ENCODE peak calls at places on chromosomes 13 and 19, in four cellular contexts. V is adipocyte, M is WTC11, Q is Daoy. E is an unnamed sample.
A peak's percentile ranks its signal among the peaks of the same experiment; 100 is the strongest.

GRCh38 chr19:45076029-45076850 is at the start of gene ZNF296:
- DNase-seq in V (peak; percentile 68), M (peak; percentile 91), Q (peak; percentile 73), E (peak; percentile 98)

GRCh38 chr13:95870421-95870820 is 182.8 kb downstream of the UGGT2 start:
- DNase-seq in Q (no peak), V (no peak), M (no peak), E (peak; percentile 15)

GRCh38 chr13:110801044-110801443 is 87.5 kb downstream of the ING1 start:
- DNase-seq in M (no peak), Q (no peak), V (no peak), E (peak; percentile 68)

GRCh38 chr19:342801-343421 is 1.7 kb downstream of the MIER2 start:
- DNase-seq in V (peak; percentile 75), M (no peak), Q (peak; percentile 95), E (no peak)

GRCh38 chr13:24348797-24349515 is 39.6 kb downstream of the C1QTNF9 start:
- DNase-seq in M (no peak), V (no peak), Q (peak; percentile 11), E (no peak)

GRCh38 chr13:98738213-98738612 is 14.3 kb downstream of the SLC15A1 start:
- DNase-seq in M (no peak), V (no peak), Q (no peak), E (no peak)

GRCh38 chr19:20153281-20153680 is 13.7 kb upstream of the ZNF486 start:
- DNase-seq in M (no peak), Q (no peak), V (no peak), E (no peak)

GRCh38 chr19:51119089-51119488 is 5.6 kb upstream of the SIGLEC9 start:
- DNase-seq in V (no peak), Q (peak; percentile 55), M (no peak), E (no peak)

GRCh38 chr19:3825286-3825956 is 39.2 kb upstream of the MATK start:
- DNase-seq in M (no peak), Q (no peak), V (no peak), E (peak; percentile 58)

GRCh38 chr19:13839938-13840750 is 36.8 kb upstream of the NANOS3 start:
- DNase-seq in Q (peak; percentile 92), V (peak; percentile 88), M (no peak), E (peak; percentile 43)

GRCh38 chr13:31209172-31209818 is 9.5 kb downstream of the B3GLCT start:
- DNase-seq in Q (peak; percentile 66), V (no peak), M (no peak), E (peak; percentile 66)

GRCh38 chr13:98575876-98576214 is 1.1 kb downstream of the STK24 start:
- DNase-seq in V (no peak), M (no peak), Q (no peak), E (no peak)

GRCh38 chr13:113219311-113219940 is 10.0 kb downstream of the CUL4A start:
- DNase-seq in Q (no peak), V (no peak), M (no peak), E (no peak)

GRCh38 chr13:112711528-112712265 is 21.9 kb downstream of the ATP11A start:
- DNase-seq in Q (peak; percentile 93), M (peak; percentile 74), V (peak; percentile 93), E (peak; percentile 93)

GRCh38 chr19:14494910-14495677 is 833 bp downstream of the GIPC1 start:
- DNase-seq in Q (no peak), M (no peak), V (no peak), E (peak; percentile 78)

GRCh38 chr13:60627071-60627686 is 230.2 kb downstream of the TDRD3 start:
- DNase-seq in M (peak; percentile 75), Q (no peak), V (peak; percentile 36), E (peak; percentile 32)

GRCh38 chr13:29497137-29497654 is 98.3 kb downstream of the SLC7A1 start:
- DNase-seq in V (peak; percentile 23), M (no peak), Q (no peak), E (peak; percentile 72)

GRCh38 chr13:66977156-66977555 is 253.0 kb downstream of the PCDH9 start:
- DNase-seq in Q (no peak), M (no peak), V (no peak), E (no peak)

GRCh38 chr13:103067751-103068563 is 1.7 kb upstream of the SLC10A2 start:
- DNase-seq in V (no peak), Q (peak; percentile 1), M (peak; percentile 70), E (peak; percentile 36)

GRCh38 chr19:1947651-1948209 is 6.8 kb downstream of the CSNK1G2 start:
- DNase-seq in M (peak; percentile 62), Q (no peak), V (no peak), E (peak; percentile 88)

GRCh38 chr19:29878973-29879654 is 62.9 kb upstream of the URI1 start:
- DNase-seq in V (no peak), Q (peak; percentile 84), M (peak; percentile 36), E (peak; percentile 82)

GRCh38 chr13:36130542-36131214 is 504 bp downstream of the DCLK1 start:
- DNase-seq in Q (peak; percentile 41), V (peak; percentile 67), M (peak; percentile 59), E (peak; percentile 81)

GRCh38 chr13:88196106-88196505 is 524.9 kb downstream of the SLITRK5 start:
- DNase-seq in M (no peak), V (no peak), Q (no peak), E (no peak)

GRCh38 chr19:5057860-5058259 is 88.9 kb downstream of the KDM4B start:
- DNase-seq in Q (peak; percentile 72), V (no peak), M (peak; percentile 48), E (peak; percentile 92)

GRCh38 chr13:73060251-73061160 is 1.7 kb downstream of the KLF5 start:
- DNase-seq in M (no peak), Q (peak; percentile 52), V (peak; percentile 84), E (no peak)